ENCODE peak calls at places on chromosomes 3 and 15, in five cellular contexts. C, D, L, P and I are unnamed samples.

GRCh38 chr15:98856540-98856907 is 151.1 kb downstream of the PGPEP1L start:
- DNase-seq in C (no peak), D (no peak), L (no peak), P (no peak), I (no peak)

GRCh38 chr3:190117995-190118394 is 2.7 kb downstream of the P3H2 start:
- DNase-seq in C (no peak), D (no peak), L (no peak), P (no peak), I (no peak)

GRCh38 chr3:32436816-32437189 is 45.1 kb downstream of the CMTM7 start:
- DNase-seq in C (no peak), D (no peak), L (no peak), P (no peak), I (no peak)

GRCh38 chr3:140711043-140711718 is 33.3 kb downstream of the TRIM42 start:
- DNase-seq in C (no peak), D (no peak), L (no peak), P (no peak), I (no peak)

GRCh38 chr15:44535509-44536297 is 1.2 kb upstream of the EIF3J start:
- DNase-seq in C (no peak), D (no peak), L (no peak), P (peak), I (no peak)

GRCh38 chr15:98889930-98890695 is 117.5 kb downstream of the PGPEP1L start:
- DNase-seq in C (no peak), D (no peak), L (no peak), P (no peak), I (no peak)

GRCh38 chr15:86433983-86434382 is 354.3 kb downstream of the AGBL1 start:
- DNase-seq in C (no peak), D (no peak), L (no peak), P (no peak), I (no peak)

GRCh38 chr15:64634576-64635485 is 140.6 kb downstream of the RBPMS2 start:
- DNase-seq in C (no peak), D (no peak), L (no peak), P (no peak), I (no peak)

GRCh38 chr15:42012241-42012640 is 8.6 kb downstream of the PLA2G4E start:
- DNase-seq in C (no peak), D (no peak), L (no peak), P (no peak), I (no peak)

GRCh38 chr15:44603126-44603525 is 60.3 kb downstream of the SPG11 start:
- DNase-seq in C (no peak), D (no peak), L (no peak), P (no peak), I (no peak)

GRCh38 chr3:31472479-31473390 is 60.0 kb upstream of the STT3B start:
- DNase-seq in C (no peak), D (no peak), L (no peak), P (no peak), I (peak)

GRCh38 chr15:39804026-39804425 is 21.4 kb upstream of the FSIP1 start:
- DNase-seq in C (no peak), D (no peak), L (no peak), P (peak), I (no peak)

GRCh38 chr3:23199649-23200048 is 3.5 kb upstream of the UBE2E2 start:
- DNase-seq in C (no peak), D (no peak), L (no peak), P (no peak), I (no peak)

GRCh38 chr3:106025151-106025722 is 156.4 kb upstream of the CBLB start:
- DNase-seq in C (no peak), D (no peak), L (no peak), P (no peak), I (no peak)

GRCh38 chr3:197002701-197003454 is 26.7 kb downstream of the MELTF start:
- DNase-seq in C (peak), D (peak), L (peak), P (peak), I (peak)

GRCh38 chr3:116770815-116771450 is 61.4 kb downstream of the TUSC7 start:
- DNase-seq in C (no peak), D (peak), L (no peak), P (peak), I (peak)

GRCh38 chr15:89067751-89068150 is 20.5 kb upstream of the ABHD2 start:
- DNase-seq in C (no peak), D (no peak), L (no peak), P (no peak), I (no peak)

GRCh38 chr15:97446138-97446537 is 514.4 kb upstream of the ARRDC4 start:
- DNase-seq in C (no peak), D (no peak), L (no peak), P (no peak), I (no peak)

GRCh38 chr15:59371458-59372351 is 966 bp downstream of the MYO1E start:
- DNase-seq in C (peak), D (peak), L (no peak), P (no peak), I (no peak)

GRCh38 chr15:78220713-78221112 is 13.7 kb downstream of the ACSBG1 start:
- DNase-seq in C (no peak), D (no peak), L (no peak), P (no peak), I (no peak)

GRCh38 chr15:62994975-62995730 is 47.4 kb upstream of the TPM1 start:
- DNase-seq in C (no peak), D (no peak), L (no peak), P (no peak), I (no peak)

GRCh38 chr3:38168151-38168987 is 3.0 kb downstream of the OXSR1 start:
- DNase-seq in C (no peak), D (no peak), L (no peak), P (no peak), I (no peak)

GRCh38 chr3:104628185-104628789 is 738.4 kb upstream of the ALCAM start:
- DNase-seq in C (no peak), D (no peak), L (no peak), P (peak), I (no peak)

GRCh38 chr15:45732544-45733130 is 97.8 kb downstream of the SQOR start:
- DNase-seq in C (no peak), D (peak), L (no peak), P (no peak), I (no peak)

GRCh38 chr3:171959532-171960044 is 79.8 kb upstream of the FNDC3B start:
- DNase-seq in C (no peak), D (no peak), L (no peak), P (no peak), I (no peak)

GRCh38 chr3:159726231-159726964 is 262.2 kb upstream of the IL12A start:
- DNase-seq in C (no peak), D (no peak), L (no peak), P (peak), I (no peak)

GRCh38 chr3:18739098-18739431 is 313.9 kb upstream of the SATB1 start:
- DNase-seq in C (no peak), D (no peak), L (no peak), P (no peak), I (no peak)

GRCh38 chr3:158094235-158094916 is 11.8 kb downstream of the SHOX2 start:
- DNase-seq in C (no peak), D (no peak), L (no peak), P (no peak), I (no peak)

GRCh38 chr15:85440451-85440850 is 60.0 kb downstream of the AKAP13 start:
- DNase-seq in C (no peak), D (no peak), L (no peak), P (no peak), I (no peak)

GRCh38 chr3:118436863-118437262 is 597.8 kb downstream of the IGSF11 start:
- DNase-seq in C (no peak), D (no peak), L (no peak), P (no peak), I (no peak)

GRCh38 chr3:189863031-189863430 is 231.8 kb downstream of the TP63 start:
- DNase-seq in C (no peak), D (no peak), L (no peak), P (no peak), I (no peak)

GRCh38 chr15:72599855-72600464 is 54.5 kb upstream of the GOLGA6B start:
- DNase-seq in C (no peak), D (peak), L (no peak), P (peak), I (no peak)

GRCh38 chr3:42660131-42660715 is 6.7 kb downstream of the ZBTB47 start:
- DNase-seq in C (no peak), D (no peak), L (no peak), P (no peak), I (no peak)

GRCh38 chr15:88940110-88940675 is 27.0 kb upstream of the MFGE8 start:
- DNase-seq in C (no peak), D (no peak), L (no peak), P (no peak), I (no peak)

GRCh38 chr3:193872265-193872753 is 263.6 kb upstream of the HES1 start:
- DNase-seq in C (no peak), D (no peak), L (no peak), P (peak), I (peak)

GRCh38 chr3:34828847-34829246 is 810.5 kb upstream of the ARPP21 start:
- DNase-seq in C (no peak), D (no peak), L (no peak), P (no peak), I (no peak)

GRCh38 chr15:65399001-65399706 is 21.4 kb upstream of the IGDCC3 start:
- DNase-seq in C (peak), D (no peak), L (no peak), P (no peak), I (no peak)

GRCh38 chr3:175346573-175347356 is 487.6 kb downstream of the NAALADL2 start:
- DNase-seq in C (peak), D (peak), L (no peak), P (peak), I (no peak)

GRCh38 chr3:65144791-65145355 is 457.1 kb upstream of the ADAMTS9 start:
- DNase-seq in C (no peak), D (no peak), L (no peak), P (no peak), I (no peak)